ENCODE peak calls at places on chromosome 12, in five cellular contexts. B is NCI-H2107, N is kidney tubule cell, T is adrenal gland, L is activated gamma-delta T cell treated with Interleukin-2 at 50 U/mL for 16 hours. E is an unnamed sample.

GRCh38 chr12:71360013-71360412 is 79.6 kb upstream of the LGR5 start:
- DNase-seq in B (no peak), N (no peak), T (no peak), L (no peak), E (no peak)

GRCh38 chr12:69330475-69331473 is 17.4 kb upstream of the LYZ start:
- DNase-seq in B (no peak), N (peak), T (peak), L (peak), E (no peak)

GRCh38 chr12:107415066-107415465 is 270.5 kb upstream of the PWP1 start:
- DNase-seq in B (no peak), N (peak), T (no peak), L (no peak), E (no peak)

GRCh38 chr12:77047341-77048202 is 17.8 kb downstream of the E2F7 start:
- DNase-seq in B (no peak), N (no peak), T (no peak), L (no peak), E (no peak)

GRCh38 chr12:10179871-10180270 is 1.0 kb downstream of the TMEM52B start:
- DNase-seq in B (no peak), N (peak), T (no peak), L (no peak), E (no peak)

GRCh38 chr12:107493646-107494045 is 192.0 kb upstream of the PWP1 start:
- DNase-seq in B (no peak), N (no peak), T (no peak), L (no peak), E (no peak)

GRCh38 chr12:87930033-87930432 is 99.2 kb downstream of the C12orf50 start:
- DNase-seq in B (no peak), N (peak), T (no peak), L (no peak), E (no peak)

GRCh38 chr12:116135209-116135930 is 142.1 kb downstream of the MED13L start:
- DNase-seq in B (no peak), N (peak), T (peak), L (no peak), E (no peak)

GRCh38 chr12:90909069-90909676 is 45.8 kb downstream of the CCER1 start:
- DNase-seq in B (no peak), N (peak), T (peak), L (no peak), E (no peak)

GRCh38 chr12:116113398-116114130 is 163.9 kb downstream of the MED13L start:
- DNase-seq in B (no peak), N (no peak), T (peak), L (no peak), E (no peak)

GRCh38 chr12:70724444-70724843 is 87.2 kb upstream of the PTPRB start:
- DNase-seq in B (no peak), N (peak), T (no peak), L (no peak), E (no peak)

GRCh38 chr12:15256760-15257159 is 35.5 kb upstream of the RERG start:
- DNase-seq in B (no peak), N (no peak), T (peak), L (no peak), E (no peak)

GRCh38 chr12:9751204-9752144 is 9.2 kb downstream of the CD69 start:
- DNase-seq in B (no peak), N (no peak), T (no peak), L (no peak), E (no peak)

GRCh38 chr12:130818381-130819247 is 20.4 kb downstream of the STX2 start:
- DNase-seq in B (no peak), N (peak), T (peak), L (peak), E (no peak)

GRCh38 chr12:125015680-125016310 is 22.4 kb downstream of the BRI3BP start:
- DNase-seq in B (peak), N (no peak), T (no peak), L (no peak), E (no peak)

GRCh38 chr12:112117685-112118084 is 7.7 kb upstream of the TRAFD1 start:
- DNase-seq in B (no peak), N (no peak), T (no peak), L (no peak), E (no peak)

GRCh38 chr12:109088818-109089217 is 4.5 kb downstream of the ALKBH2 start:
- DNase-seq in B (no peak), N (no peak), T (no peak), L (no peak), E (no peak)

GRCh38 chr12:44874981-44875416 is 1.1 kb downstream of the NELL2 start:
- DNase-seq in B (no peak), N (no peak), T (no peak), L (peak), E (no peak)

GRCh38 chr12:10405294-10405693 is 4.3 kb downstream of the KLRC4 start:
- DNase-seq in B (no peak), N (peak), T (no peak), L (no peak), E (no peak)

GRCh38 chr12:55955800-55956508 is 9.9 kb downstream of the PMEL start:
- DNase-seq in B (no peak), N (peak), T (peak), L (peak), E (no peak)

GRCh38 chr12:131204416-131205311 is 251.0 kb downstream of the ADGRD1 start:
- DNase-seq in B (no peak), N (no peak), T (no peak), L (no peak), E (peak)

GRCh38 chr12:22631863-22632463 is 7.0 kb downstream of the ETNK1 start:
- DNase-seq in B (no peak), N (peak), T (no peak), L (no peak), E (no peak)

GRCh38 chr12:102824218-102824835 is 92.7 kb downstream of the PAH start:
- DNase-seq in B (no peak), N (peak), T (peak), L (no peak), E (no peak)

GRCh38 chr12:109840349-109841073 is 7.3 kb upstream of the TRPV4 start:
- DNase-seq in B (peak), N (peak), T (no peak), L (no peak), E (no peak)

GRCh38 chr12:87227157-87227556 is 802.0 kb downstream of the C12orf50 start:
- DNase-seq in B (no peak), N (no peak), T (no peak), L (no peak), E (no peak)

GRCh38 chr12:118035194-118036041 is 18.9 kb downstream of the RFC5 start:
- DNase-seq in B (no peak), N (peak), T (no peak), L (no peak), E (no peak)

GRCh38 chr12:88733003-88733402 is 152.7 kb upstream of the KITLG start:
- DNase-seq in B (no peak), N (no peak), T (no peak), L (no peak), E (no peak)